ENCODE peak calls at places on chromosomes 12 and 14, in eight cellular contexts. U is colonic mucosa, K is SJSA1, L is OCI-LY7, S is keratinocyte, Q is WERI-Rb-1, E is tibial artery, M is IMR-90. G is an unnamed sample.

GRCh38 chr12:104458645-104459555 is 2.2 kb downstream of the CHST11 start:
- DNase-seq in L (no peak), E (no peak), K (no peak), Q (no peak), U (peak), M (no peak), S (no peak), G (no peak)

GRCh38 chr14:55073856-55074255 is 22.4 kb downstream of the MAPK1IP1L start:
- DNase-seq in S (no peak), U (no peak), E (no peak), L (no peak), Q (no peak), K (no peak), M (peak), G (no peak)

GRCh38 chr14:75295061-75295461 is 16.4 kb downstream of the FOS start:
- DNase-seq in L (no peak), E (peak), S (no peak), M (peak), K (peak), Q (peak), U (peak), G (peak)

GRCh38 chr12:69123909-69124638 is 115.3 kb upstream of the CPSF6 start:
- DNase-seq in Q (no peak), S (no peak), L (no peak), K (no peak), M (no peak), E (no peak), U (no peak), G (no peak)

GRCh38 chr12:110141389-110141788 is 17.2 kb downstream of the IFT81 start:
- DNase-seq in K (no peak), U (peak), M (peak), L (no peak), Q (peak), E (peak), S (no peak), G (no peak)

GRCh38 chr14:39666386-39666785 is 234.2 kb upstream of the FBXO33 start:
- DNase-seq in E (no peak), K (no peak), M (no peak), Q (no peak), U (no peak), L (no peak), S (no peak), G (no peak)

GRCh38 chr14:95943699-95944098 is 67.1 kb downstream of the TUNAR start:
- DNase-seq in S (no peak), K (no peak), L (no peak), M (no peak), U (no peak), E (no peak), Q (no peak), G (no peak)

GRCh38 chr12:19131020-19131431 is 1.5 kb downstream of the PLEKHA5 start:
- DNase-seq in K (no peak), E (no peak), U (peak), Q (peak), L (no peak), M (peak), S (no peak), G (peak)

GRCh38 chr12:50626026-50626425 is 121.2 kb downstream of the DIP2B start:
- DNase-seq in Q (no peak), E (no peak), K (peak), S (no peak), M (no peak), U (no peak), L (no peak), G (no peak)

GRCh38 chr12:28578361-28578760 is 388.1 kb downstream of the CCDC91 start:
- DNase-seq in K (no peak), M (no peak), S (no peak), Q (no peak), E (no peak), U (no peak), L (no peak), G (no peak)

GRCh38 chr14:33282811-33283210 is 344.1 kb downstream of the NPAS3 start:
- DNase-seq in L (no peak), U (no peak), E (no peak), M (no peak), Q (no peak), K (no peak), S (no peak), G (no peak)

GRCh38 chr14:54747616-54748015 is 155.0 kb downstream of the GCH1 start:
- DNase-seq in U (no peak), L (no peak), S (no peak), E (no peak), Q (no peak), M (no peak), K (no peak), G (no peak)

GRCh38 chr14:93959239-93960107 is 16.9 kb downstream of the ASB2 start:
- DNase-seq in E (no peak), K (peak), U (peak), Q (no peak), L (peak), M (peak), S (peak), G (peak)

GRCh38 chr14:64053694-64054669 is 201.2 kb downstream of the SYNE2 start:
- DNase-seq in Q (no peak), M (peak), E (peak), L (no peak), K (no peak), U (no peak), S (no peak), G (no peak)

GRCh38 chr12:46942579-46942978 is 116.8 kb upstream of the SLC38A4 start:
- DNase-seq in S (no peak), M (peak), U (no peak), Q (no peak), E (no peak), L (no peak), K (peak), G (no peak)

GRCh38 chr12:113276306-113276705 is 55.0 kb downstream of the TPCN1 start:
- DNase-seq in L (no peak), K (peak), E (no peak), M (peak), S (no peak), U (no peak), Q (no peak), G (no peak)

GRCh38 chr14:56196274-56196673 is 78.1 kb downstream of the PELI2 start:
- DNase-seq in L (peak), M (peak), Q (no peak), S (no peak), E (no peak), K (no peak), U (no peak), G (no peak)

GRCh38 chr14:95222151-95222631 is 64.9 kb upstream of the DICER1 start:
- DNase-seq in U (no peak), L (no peak), S (no peak), M (peak), Q (no peak), E (no peak), K (peak), G (no peak)

GRCh38 chr12:103915306-103915705 is 14.9 kb upstream of the HSP90B1 start:
- DNase-seq in E (no peak), S (no peak), U (no peak), M (peak), L (no peak), K (no peak), Q (no peak), G (no peak)

GRCh38 chr12:8834230-8834629 is 11.8 kb downstream of the A2ML1 start:
- DNase-seq in L (no peak), M (no peak), K (no peak), U (no peak), Q (no peak), S (no peak), E (no peak), G (no peak)

GRCh38 chr14:90624732-90625444 is 191.3 kb downstream of the TTC7B start:
- DNase-seq in U (no peak), K (no peak), S (no peak), Q (no peak), E (no peak), L (no peak), M (peak), G (no peak)

GRCh38 chr12:48811454-48812090 is 6.7 kb upstream of the CACNB3 start:
- DNase-seq in Q (no peak), E (no peak), L (no peak), K (no peak), U (no peak), S (no peak), M (peak), G (no peak)
- H3K27ac ChIP-seq in Q (no peak), E (peak), L (no peak), K (no peak), U (peak), S (no peak), M (peak), G (peak)

GRCh38 chr12:89393551-89394121 is 41.3 kb upstream of the DUSP6 start:
- DNase-seq in Q (no peak), S (no peak), E (no peak), M (peak), K (no peak), U (no peak), L (no peak), G (no peak)

GRCh38 chr12:89392401-89392800 is 40.1 kb upstream of the DUSP6 start:
- DNase-seq in M (no peak), K (no peak), U (no peak), S (no peak), L (no peak), E (no peak), Q (no peak), G (no peak)

GRCh38 chr12:89391726-89392336 is 39.5 kb upstream of the DUSP6 start:
- DNase-seq in Q (no peak), K (no peak), E (no peak), L (no peak), U (no peak), M (no peak), S (no peak), G (no peak)

GRCh38 chr12:89389755-89390661 is 37.7 kb upstream of the DUSP6 start:
- DNase-seq in L (no peak), U (peak), S (no peak), Q (no peak), M (peak), K (no peak), E (no peak), G (no peak)

DNA sequence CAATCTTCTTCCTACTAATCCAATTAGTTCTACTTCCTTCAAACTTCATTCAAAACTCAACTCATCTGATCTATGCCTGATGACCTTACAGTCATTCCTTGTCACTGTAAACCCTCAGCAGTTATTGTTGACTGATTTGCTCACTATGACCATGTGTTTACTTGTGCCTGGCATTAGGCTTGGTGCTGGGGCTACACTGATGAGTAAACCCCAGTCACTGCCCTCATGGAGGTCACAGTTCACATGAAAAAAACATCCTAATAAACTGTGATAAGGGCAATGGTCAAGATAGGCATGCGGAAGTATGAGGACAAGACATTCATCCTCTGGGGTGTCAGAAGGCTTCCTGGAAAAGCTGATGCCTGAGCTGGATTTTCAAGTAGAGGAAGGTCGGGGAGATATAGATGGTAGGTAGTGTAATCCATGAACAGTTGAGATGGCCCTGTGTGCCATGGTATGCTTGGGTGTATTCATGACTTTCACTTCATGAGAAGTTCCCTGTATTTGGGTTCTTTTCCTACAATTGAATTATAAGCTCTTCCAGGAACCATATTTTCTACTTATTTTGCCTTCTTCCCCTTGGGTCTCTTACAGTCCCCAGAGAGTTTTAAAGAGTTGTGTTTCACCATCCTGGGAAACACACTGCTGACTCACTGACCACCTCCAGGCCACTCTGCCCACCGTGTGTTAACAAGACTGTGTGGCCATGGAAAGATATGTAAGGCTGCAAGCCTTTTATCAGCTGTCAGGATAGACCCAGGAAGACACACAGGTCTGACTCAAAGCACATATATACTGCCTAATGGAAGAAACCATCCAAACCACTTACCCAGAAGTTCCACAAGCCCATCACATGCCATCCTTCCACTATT is 38.7 kb upstream of the DUSP6 start:
- DNase-seq in E (no peak), S (no peak), U (peak), L (no peak), K (peak), M (peak), Q (no peak), G (no peak)
- H3K27ac ChIP-seq in E (no peak), S (no peak), U (peak), L (no peak), K (peak), M (peak), Q (no peak), G (peak)

GRCh38 chr14:70005281-70005805 is 126.1 kb downstream of the SMOC1 start:
- DNase-seq in L (no peak), Q (peak), S (no peak), U (peak), M (no peak), K (no peak), E (no peak), G (peak)

GRCh38 chr14:70008863-70009262 is 129.6 kb downstream of the SMOC1 start:
- DNase-seq in L (no peak), S (no peak), E (no peak), K (no peak), M (no peak), U (no peak), Q (no peak), G (no peak)

GRCh38 chr14:70009961-70010360 is 130.7 kb downstream of the SMOC1 start:
- DNase-seq in U (no peak), K (no peak), E (no peak), L (no peak), M (no peak), S (no peak), Q (no peak), G (no peak)

GRCh38 chr14:70011098-70011497 is 131.9 kb downstream of the SMOC1 start:
- DNase-seq in M (no peak), E (no peak), L (no peak), U (no peak), K (no peak), Q (peak), S (no peak), G (no peak)

DNA sequence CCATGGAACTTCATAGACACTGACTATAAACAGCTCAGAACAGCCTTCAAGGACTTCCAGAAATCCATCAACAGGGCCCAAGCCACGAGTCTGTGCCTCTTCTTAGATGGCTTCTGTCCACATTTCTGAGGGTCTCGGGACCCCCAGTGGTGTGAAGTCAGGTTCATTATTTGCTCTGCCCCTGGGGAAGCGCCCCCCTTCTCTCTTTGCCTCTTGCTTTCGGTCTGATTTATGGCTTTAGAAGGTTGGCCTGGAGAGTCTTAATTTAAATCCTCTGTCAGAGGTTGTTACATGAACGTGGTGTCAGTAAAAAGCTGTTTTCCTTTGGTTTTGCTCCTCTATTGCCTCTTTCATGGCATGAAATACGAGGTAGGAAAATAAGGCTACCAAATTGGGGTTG is 129.2 kb downstream of the SMOC1 start:
- DNase-seq in S (no peak), L (no peak), Q (no peak), K (no peak), U (no peak), E (no peak), M (no peak), G (no peak)
- H3K27ac ChIP-seq in S (no peak), L (no peak), Q (peak), K (no peak), U (no peak), E (peak), M (peak), G (no peak)

DNA sequence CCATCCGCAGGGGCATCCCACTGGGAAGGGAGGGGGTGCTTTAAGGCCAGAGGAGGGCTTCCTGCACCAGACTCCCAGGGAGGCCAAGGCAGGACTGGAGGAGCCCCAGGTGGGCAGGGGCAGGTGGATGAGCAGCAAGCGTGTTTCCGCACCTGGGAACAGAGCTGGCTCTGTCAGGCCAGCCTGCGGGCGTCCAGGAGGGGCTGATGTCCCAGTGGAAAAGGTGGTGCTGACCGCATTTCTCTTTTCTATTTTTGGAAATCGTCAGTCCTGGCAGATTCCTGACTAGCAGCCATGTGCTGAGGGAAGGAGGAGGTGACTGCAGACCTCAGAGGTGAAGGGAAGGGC is 27.2 kb downstream of the CHGA start:
- DNase-seq in U (no peak), K (no peak), E (no peak), M (no peak), Q (no peak), L (no peak), S (no peak), G (no peak)
- H3K27ac ChIP-seq in U (no peak), K (no peak), E (peak), M (no peak), Q (no peak), L (no peak), S (no peak), G (no peak)

DNA sequence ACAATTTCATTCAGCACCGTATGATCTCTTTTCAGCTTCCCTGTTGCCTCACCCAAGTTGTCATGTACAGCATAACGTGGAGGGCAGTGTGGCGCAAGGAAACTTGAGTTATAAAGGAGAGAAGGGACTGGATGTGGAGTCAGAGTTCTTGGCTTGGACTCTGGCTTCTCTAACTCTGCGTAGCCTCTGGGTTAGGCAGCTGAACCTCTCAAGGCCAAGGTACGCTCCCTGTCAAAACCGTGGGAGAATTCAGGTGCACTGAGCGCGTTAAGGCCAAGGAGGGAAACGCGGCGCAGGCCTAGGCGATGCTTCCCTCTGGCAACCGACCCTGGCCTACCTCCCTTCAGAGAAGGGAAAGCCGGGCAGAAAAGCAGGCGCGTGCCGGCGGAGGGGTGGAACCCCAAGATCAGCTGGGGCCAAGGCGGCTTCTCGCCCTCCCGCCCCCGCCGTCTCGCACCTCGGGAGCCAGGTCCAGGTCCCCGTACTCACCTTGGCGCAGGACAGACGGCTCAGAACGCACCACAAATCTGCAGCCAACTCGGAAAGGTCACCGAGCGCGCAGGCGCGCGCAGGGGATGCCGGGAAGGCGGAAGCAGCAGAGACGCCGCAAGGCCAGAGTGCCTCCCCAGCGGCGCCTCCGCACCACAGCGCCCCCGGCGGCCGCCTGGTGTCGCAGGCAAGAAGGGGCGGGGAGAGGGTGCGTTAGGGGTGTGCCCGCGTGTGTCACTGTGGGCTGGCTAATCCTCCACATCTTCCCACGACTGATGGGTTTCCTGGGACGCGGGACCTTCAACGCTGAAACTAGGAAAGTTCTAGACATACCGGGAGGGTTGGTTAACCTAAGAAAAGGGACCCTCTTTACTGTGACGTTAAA is 7.0 kb upstream of the TDRD9 start:
- DNase-seq in K (peak), L (peak), E (peak), U (peak), S (peak), Q (peak), M (peak), G (peak)
- H3K27ac ChIP-seq in K (peak), L (peak), E (peak), U (peak), S (peak), Q (peak), M (peak), G (peak)

GRCh38 chr12:14554281-14555008 is 13.2 kb downstream of the PLBD1 start:
- DNase-seq in S (no peak), K (no peak), U (peak), E (peak), L (no peak), M (no peak), Q (no peak), G (peak)
- H3K27ac ChIP-seq in S (no peak), K (no peak), U (peak), E (no peak), L (no peak), M (no peak), Q (no peak), G (peak)

GRCh38 chr14:61108742-61109141 is 127.7 kb downstream of the SLC38A6 start:
- DNase-seq in Q (no peak), K (no peak), M (no peak), E (no peak), S (no peak), L (no peak), U (no peak), G (no peak)

GRCh38 chr14:61109288-61109687 is 128.2 kb downstream of the SLC38A6 start:
- DNase-seq in U (no peak), M (no peak), E (no peak), Q (no peak), S (no peak), L (no peak), K (no peak), G (no peak)

GRCh38 chr14:61107896-61108295 is 126.9 kb downstream of the SLC38A6 start:
- DNase-seq in K (no peak), M (no peak), S (no peak), E (no peak), Q (no peak), U (no peak), L (no peak), G (no peak)

GRCh38 chr14:61106627-61107147 is 125.6 kb downstream of the SLC38A6 start:
- DNase-seq in Q (no peak), U (no peak), M (no peak), L (peak), S (no peak), K (no peak), E (no peak), G (no peak)

GRCh38 chr14:61107148-61107641 is 126.2 kb downstream of the SLC38A6 start:
- DNase-seq in L (no peak), S (no peak), Q (no peak), M (no peak), K (no peak), U (peak), E (no peak), G (no peak)
- H3K27ac ChIP-seq in L (no peak), S (no peak), Q (no peak), M (peak), K (no peak), U (no peak), E (no peak), G (no peak)

GRCh38 chr12:131088701-131089525 is 135.2 kb downstream of the ADGRD1 start:
- DNase-seq in K (no peak), U (no peak), Q (peak), E (peak), L (no peak), M (no peak), S (no peak), G (peak)
- H3K27ac ChIP-seq in K (no peak), U (no peak), Q (no peak), E (no peak), L (no peak), M (no peak), S (no peak), G (no peak)

G was measured in stomach.